ENCODE peak calls at places on chromosomes 3 and 15, in six cellular contexts. T is breast epithelium, W is spleen, S is suprapubic skin, U is stomach, V is prostate gland. A is an unnamed sample. For H3K4me1, the result is how much of the 10 kb centered on the place peaks cover.

GRCh38 chr3:18440053-18440768 is 15.1 kb upstream of the SATB1 start:
- DNase-seq in S (no peak), V (no peak), U (no peak), W (no peak), T (no peak), A (no peak)

GRCh38 chr3:195893516-195893915 is 14.8 kb downstream of the TNK2 start:
- DNase-seq in W (no peak), S (no peak), V (no peak), U (no peak), T (no peak), A (no peak)

GRCh38 chr15:45401665-45402161 is 23.4 kb upstream of the GATM start:
- DNase-seq in V (no peak), W (no peak), T (no peak), S (no peak), U (no peak), A (no peak)

GRCh38 chr15:68658151-68658550 is 79.4 kb downstream of the CORO2B start:
- DNase-seq in S (no peak), U (no peak), W (peak), V (no peak), T (no peak), A (no peak)

GRCh38 chr15:38698215-38698614 is 133.6 kb upstream of the RASGRP1 start:
- DNase-seq in T (no peak), U (no peak), S (no peak), V (no peak), W (no peak), A (no peak)

GRCh38 chr15:62790531-62790930 is 252.0 kb upstream of the TPM1 start:
- DNase-seq in T (no peak), U (no peak), W (no peak), V (no peak), S (no peak), A (no peak)

GRCh38 chr3:119333773-119334492 is 39.8 kb downstream of the ARHGAP31 start:
- DNase-seq in U (no peak), S (no peak), V (no peak), T (no peak), W (no peak), A (no peak)

GRCh38 chr15:71713191-71713798 is 97.1 kb upstream of the NR2E3 start:
- DNase-seq in T (peak), W (no peak), S (no peak), U (no peak), V (no peak), A (no peak)

GRCh38 chr3:63228087-63228486 is 50.0 kb upstream of the SYNPR start:
- DNase-seq in T (no peak), V (no peak), S (no peak), U (no peak), W (no peak), A (no peak)

GRCh38 chr15:89078831-89079810 is 9.1 kb upstream of the ABHD2 start:
- DNase-seq in U (no peak), T (no peak), V (no peak), S (no peak), W (no peak), A (no peak)

GRCh38 chr15:90202929-90203328 is 1.8 kb downstream of the SEMA4B start:
- DNase-seq in T (no peak), W (no peak), U (no peak), V (no peak), S (no peak), A (no peak)

GRCh38 chr15:90201944-90202375 is 830 bp downstream of the SEMA4B start:
- DNase-seq in V (no peak), S (no peak), T (no peak), W (peak), U (no peak), A (no peak)

GRCh38 chr15:90200534-90201139 is 493 bp upstream of the SEMA4B start:
- DNase-seq in W (no peak), S (no peak), U (no peak), T (no peak), V (no peak), A (no peak)

GRCh38 chr15:90203473-90203872 is 2.3 kb downstream of the SEMA4B start:
- DNase-seq in U (no peak), S (no peak), V (no peak), W (peak), T (no peak), A (no peak)

DNA sequence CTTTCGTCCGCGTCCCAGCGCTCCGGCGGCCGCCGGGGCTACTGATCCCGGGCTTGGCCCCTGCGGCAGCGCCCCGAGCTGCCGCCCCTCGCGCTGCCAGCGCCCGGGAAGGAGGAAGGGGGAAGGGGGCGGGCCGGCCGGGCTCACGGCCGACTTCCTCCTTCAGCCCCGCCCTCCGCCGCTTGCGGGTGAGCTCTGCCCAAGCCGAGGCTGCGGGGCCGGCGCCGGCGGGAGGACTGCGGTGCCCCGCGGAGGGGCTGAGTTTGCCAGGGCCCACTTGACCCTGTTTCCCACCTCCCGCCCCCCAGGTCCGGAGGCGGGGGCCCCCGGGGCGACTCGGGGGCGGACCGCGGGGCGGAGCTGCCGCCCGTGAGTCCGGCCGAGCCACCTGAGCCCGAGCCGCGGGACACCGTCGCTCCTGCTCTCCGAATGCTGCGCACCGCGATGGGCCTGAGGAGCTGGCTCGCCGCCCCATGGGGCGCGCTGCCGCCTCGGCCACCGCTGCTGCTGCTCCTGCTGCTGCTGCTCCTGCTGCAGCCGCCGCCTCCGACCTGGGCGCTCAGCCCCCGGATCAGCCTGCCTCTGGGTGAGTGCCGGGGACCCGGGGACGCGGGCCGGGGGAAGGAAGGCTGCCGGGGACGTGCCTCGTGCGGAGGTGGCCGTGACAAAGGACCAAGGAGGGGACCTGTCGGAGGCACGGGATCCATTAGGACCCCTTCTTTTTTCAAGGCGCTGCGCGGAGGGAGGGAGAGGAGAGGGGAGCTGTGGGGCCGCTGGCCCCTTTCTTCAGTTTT is at the start of gene SEMA4B:
- DNase-seq in U (peak), S (no peak), V (peak), W (peak), T (no peak), A (peak)
- TF ChIP-seq POLR2A in U (no peak), S (no peak), V (peak), W (no peak), T (no peak), A (peak)

GRCh38 chr3:177110308-177111254 is 86.7 kb downstream of the TBL1XR1 start:
- DNase-seq in T (no peak), V (no peak), S (no peak), U (no peak), W (no peak), A (no peak)

GRCh38 chr3:177108648-177109047 is 88.6 kb downstream of the TBL1XR1 start:
- DNase-seq in U (no peak), S (no peak), T (no peak), W (no peak), V (peak), A (no peak)

GRCh38 chr3:177107840-177108239 is 89.4 kb downstream of the TBL1XR1 start:
- DNase-seq in W (no peak), S (no peak), U (no peak), T (no peak), V (no peak), A (no peak)

GRCh38 chr3:177111541-177111949 is 85.7 kb downstream of the TBL1XR1 start:
- DNase-seq in V (no peak), U (no peak), S (no peak), T (no peak), W (no peak), A (no peak)

DNA sequence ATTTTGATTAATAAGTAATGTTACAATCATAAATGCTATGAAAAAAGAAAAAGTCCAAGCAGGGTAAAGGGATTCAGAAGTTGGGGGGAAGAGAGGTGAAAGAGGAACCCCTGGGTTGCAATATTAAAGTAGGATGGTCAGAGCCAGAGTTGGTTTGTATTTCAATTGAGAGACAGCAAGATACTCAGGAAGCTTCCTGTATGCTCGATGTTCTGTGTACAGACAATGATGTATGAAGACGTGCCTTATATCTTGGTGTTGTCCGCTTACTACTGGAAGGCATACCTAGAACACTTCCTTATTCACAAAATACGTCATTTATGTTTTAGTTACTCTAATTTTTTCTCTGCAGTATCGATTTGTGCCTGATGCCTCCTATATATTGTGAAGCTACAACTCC is 87.6 kb downstream of the TBL1XR1 start:
- DNase-seq in V (no peak), U (no peak), T (no peak), W (no peak), S (no peak), A (no peak)
- H3K4me1 ChIP-seq in V (under half), U (half or more), T (under half), W (half or more), S (half or more), A (under half)

GRCh38 chr15:65762914-65763787 is 28.9 kb downstream of the DENND4A start:
- DNase-seq in T (no peak), W (no peak), V (no peak), U (no peak), S (no peak), A (no peak)

GRCh38 chr15:65767264-65767595 is 24.9 kb downstream of the DENND4A start:
- DNase-seq in W (no peak), V (no peak), U (no peak), S (no peak), T (no peak), A (no peak)

GRCh38 chr15:65767895-65768294 is 24.2 kb downstream of the DENND4A start:
- DNase-seq in T (no peak), U (no peak), S (no peak), W (no peak), V (no peak), A (no peak)

GRCh38 chr15:65769482-65769881 is 22.6 kb downstream of the DENND4A start:
- DNase-seq in V (no peak), T (no peak), U (no peak), W (no peak), S (no peak), A (no peak)

DNA sequence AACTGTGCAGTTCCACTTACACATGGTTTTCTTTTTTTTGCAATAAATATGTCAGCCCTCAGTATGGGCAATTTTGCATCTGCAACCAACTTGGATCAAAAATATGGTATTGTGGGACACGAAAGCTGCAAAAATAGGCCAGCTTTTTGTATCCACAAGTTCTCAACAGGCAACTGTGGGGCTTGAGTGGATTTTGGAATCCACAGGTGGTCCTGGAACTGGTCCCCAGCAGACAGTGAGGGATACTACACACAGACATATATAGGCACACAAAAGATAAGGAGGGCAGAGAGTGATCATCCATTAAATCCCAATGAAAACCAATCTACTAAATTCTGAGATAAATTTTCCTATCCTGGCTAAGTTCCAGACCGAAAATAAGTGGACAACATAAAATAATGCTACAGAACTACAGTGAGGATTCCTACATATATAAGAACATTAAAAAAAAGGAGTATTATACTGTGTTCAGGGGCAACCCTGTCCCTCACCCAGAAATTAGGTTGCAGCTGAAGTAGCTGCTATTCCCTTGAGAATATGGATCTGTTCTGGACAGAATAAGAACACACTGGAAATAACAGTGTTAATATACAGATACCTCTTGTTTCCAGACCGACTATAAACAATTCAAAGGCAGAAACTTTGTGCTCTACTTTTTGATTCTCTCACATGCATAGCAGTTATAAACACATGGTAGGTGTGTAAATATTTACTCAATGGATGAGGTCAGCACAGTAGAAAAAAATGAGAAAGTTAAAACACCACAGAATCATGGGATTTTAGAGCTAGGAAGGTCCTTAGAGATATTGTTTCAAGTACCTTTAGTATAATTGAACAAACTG is 25.4 kb downstream of the DENND4A start:
- DNase-seq in S (no peak), U (no peak), T (no peak), V (no peak), W (no peak), A (no peak)
- TF ChIP-seq POLR2AphosphoS5 in S (no peak), U (no peak), T (no peak), V (no peak), W (no peak), A (no peak)

GRCh38 chr3:105836533-105836932 is 32.3 kb downstream of the CBLB start:
- DNase-seq in U (no peak), T (no peak), W (no peak), S (no peak), V (no peak), A (no peak)
- TF ChIP-seq POLR2A in U (no peak), T (no peak), W (no peak), S (no peak), V (no peak), A (no peak)

GRCh38 chr3:123547881-123548534 is 36.8 kb downstream of the HACD2 start:
- DNase-seq in W (no peak), T (no peak), S (no peak), U (no peak), V (no peak), A (no peak)

GRCh38 chr3:123540285-123540684 is 44.6 kb downstream of the HACD2 start:
- DNase-seq in T (no peak), W (no peak), U (no peak), V (no peak), S (no peak), A (no peak)

GRCh38 chr3:123546133-123546755 is 38.6 kb downstream of the HACD2 start:
- DNase-seq in V (no peak), T (no peak), U (no peak), S (no peak), W (no peak), A (no peak)

GRCh38 chr3:123543950-123544349 is 40.9 kb downstream of the HACD2 start:
- DNase-seq in V (no peak), T (no peak), U (no peak), S (no peak), W (no peak), A (no peak)
- H3K4me1 ChIP-seq in V (under half), T (under half), U (under half), S (under half), W (under half), A (under half)

GRCh38 chr15:58521293-58521991 is 89.7 kb downstream of the LIPC start:
- DNase-seq in W (peak), V (peak), T (peak), U (no peak), S (no peak), A (peak)
- TF ChIP-seq POLR2AphosphoS5 in W (peak), V (peak), T (no peak), U (no peak), S (no peak), A (peak)

GRCh38 chr15:84737005-84737404 is 11.4 kb upstream of the ZNF592 start:
- DNase-seq in W (no peak), V (no peak), U (no peak), T (no peak), S (no peak), A (no peak)

GRCh38 chr15:84736375-84736774 is 12.0 kb upstream of the ZNF592 start:
- DNase-seq in V (no peak), U (no peak), T (no peak), S (no peak), W (peak), A (no peak)

GRCh38 chr15:84731774-84732173 is 15.8 kb upstream of the SEC11A start:
- DNase-seq in S (no peak), W (no peak), V (no peak), U (no peak), T (no peak), A (no peak)

GRCh38 chr15:84740691-84741090 is 7.7 kb upstream of the ZNF592 start:
- DNase-seq in S (no peak), W (peak), T (no peak), U (no peak), V (no peak), A (no peak)

GRCh38 chr15:84734794-84735479 is 13.5 kb upstream of the ZNF592 start:
- DNase-seq in W (peak), T (peak), U (peak), V (peak), S (no peak), A (peak)
- TF ChIP-seq POLR2A in W (no peak), T (no peak), U (no peak), V (peak), S (no peak), A (peak)

DNA sequence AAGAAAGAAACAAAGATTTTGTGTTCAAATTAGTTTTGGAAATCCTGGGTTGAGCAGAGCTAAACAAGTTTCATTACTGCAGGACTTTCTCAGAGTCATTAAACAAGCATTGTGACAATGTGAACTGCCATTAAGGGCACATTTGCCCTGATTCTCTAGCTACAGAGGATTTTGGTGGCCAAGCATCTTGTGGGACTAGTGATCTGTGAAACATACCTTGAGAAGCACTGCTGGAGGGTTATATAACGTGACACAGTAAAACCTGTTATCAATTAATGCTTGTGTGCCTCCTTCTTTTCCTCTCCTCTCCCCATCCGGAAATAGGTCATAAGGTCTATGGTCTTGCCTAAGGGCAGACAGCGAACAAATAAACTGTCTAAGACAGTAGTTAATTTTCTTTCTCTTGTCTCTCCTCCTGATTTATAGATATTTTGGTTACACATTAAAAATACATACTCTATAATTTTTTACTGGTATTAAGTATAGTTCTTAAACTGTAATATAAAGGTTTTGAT is 167.3 kb upstream of the NANOGP8 start:
- DNase-seq in V (no peak), T (no peak), U (no peak), W (no peak), S (no peak), A (no peak)
- H3K4me1 ChIP-seq in V (under half), T (under half), U (under half), W (under half), S (under half), A (under half)

GRCh38 chr15:48177875-48178611 is at the start of gene MYEF2:
- DNase-seq in W (peak), U (peak), S (peak), T (peak), V (peak), A (peak)
- TF ChIP-seq POLR2AphosphoS5 in W (peak), U (no peak), S (no peak), T (no peak), V (no peak), A (no peak)

GRCh38 chr3:172710709-172711456 is at the start of gene NCEH1:
- DNase-seq in S (peak), V (peak), W (peak), U (peak), T (peak), A (peak)

GRCh38 chr3:172711457-172711800 is 562 bp upstream of the NCEH1 start:
- DNase-seq in U (no peak), T (no peak), V (no peak), S (no peak), W (no peak), A (no peak)

GRCh38 chr3:172708905-172709775 is 1.7 kb downstream of the NCEH1 start:
- DNase-seq in U (no peak), S (no peak), W (no peak), V (no peak), T (no peak), A (no peak)

GRCh38 chr3:172707967-172708366 is 2.9 kb downstream of the NCEH1 start:
- DNase-seq in S (no peak), W (no peak), T (no peak), U (no peak), V (no peak), A (no peak)

DNA sequence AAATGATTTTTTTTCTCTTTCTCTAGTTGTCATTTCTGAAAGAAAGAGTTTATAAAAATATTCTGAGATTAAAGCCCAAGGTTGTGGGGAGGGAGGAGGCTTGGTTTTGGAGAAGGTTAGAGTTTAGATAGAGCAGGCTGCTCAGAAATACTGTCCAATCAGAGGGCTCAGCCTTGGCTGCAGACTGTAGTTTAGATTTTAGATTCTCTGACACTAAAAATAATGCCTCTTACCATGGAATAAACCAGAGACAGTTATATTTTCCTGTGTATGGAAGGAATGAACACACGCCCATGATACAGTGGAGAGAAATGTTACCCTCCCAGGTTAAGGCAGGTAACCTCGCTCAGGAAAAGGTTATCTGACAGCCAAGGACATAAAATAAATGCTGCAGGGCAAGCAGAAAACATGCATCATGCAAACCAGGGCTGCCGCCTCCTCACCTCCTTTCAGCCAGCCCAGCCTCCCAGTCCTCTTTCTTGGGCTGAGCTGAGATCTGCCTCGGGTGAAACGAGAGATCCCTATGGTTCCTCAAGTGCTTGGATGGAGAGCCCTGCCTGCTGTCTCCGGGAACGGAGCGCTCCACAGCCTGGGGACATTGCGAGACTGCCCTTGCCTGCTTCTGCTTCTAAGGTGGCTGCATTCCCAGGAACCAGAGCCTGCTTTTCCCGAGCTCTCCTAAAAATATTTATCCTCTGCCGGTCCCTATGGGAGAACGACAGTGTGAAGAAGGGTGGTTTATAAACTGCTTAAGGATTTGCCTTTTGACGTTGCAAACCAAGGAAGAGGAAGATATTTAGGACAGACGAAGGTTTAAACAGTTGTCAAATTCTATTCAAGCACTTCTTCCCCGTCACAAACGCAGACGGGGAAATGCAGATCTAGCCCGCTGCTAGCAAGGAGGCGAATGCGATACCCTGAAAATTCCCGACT is 825 bp downstream of the NCEH1 start:
- DNase-seq in T (peak), S (no peak), V (peak), U (peak), W (peak), A (no peak)
- TF ChIP-seq POLR2A in T (no peak), S (no peak), V (no peak), U (no peak), W (no peak), A (no peak)

A was measured in upper lobe of left lung.